ENCODE peak calls at places on chromosomes 7 and 10, in five cellular contexts. One of them, this sample, is unnamed.

GRCh38 chr7:29106128-29106988 is 40.0 kb downstream of the CPVL start:
- DNase-seq in CD8-positive, alpha-beta memory T cell: peak; percentile 10
- DNase-seq in substantia nigra: no peak
- DNase-seq in activated CD8-positive, alpha-beta memory T cell treated with anti-CD3 and anti-CD28 coated beads, Interleukin-2, amount 50 U/mL, for 48 hours: no peak
- DNase-seq in left cardiac atrium: no peak
- DNase-seq in this sample: no peak

GRCh38 chr10:110138197-110138812 is 69.1 kb upstream of the MXI1 start:
- DNase-seq in CD8-positive, alpha-beta memory T cell: peak; percentile 69
- DNase-seq in substantia nigra: no peak
- DNase-seq in activated CD8-positive, alpha-beta memory T cell treated with anti-CD3 and anti-CD28 coated beads, Interleukin-2, amount 50 U/mL, for 48 hours: no peak
- DNase-seq in left cardiac atrium: no peak
- DNase-seq in this sample: no peak

GRCh38 chr7:504221-505081 is 15.2 kb downstream of the PDGFA start:
- DNase-seq in CD8-positive, alpha-beta memory T cell: no peak
- DNase-seq in substantia nigra: no peak
- DNase-seq in activated CD8-positive, alpha-beta memory T cell treated with anti-CD3 and anti-CD28 coated beads, Interleukin-2, amount 50 U/mL, for 48 hours: no peak
- DNase-seq in left cardiac atrium: peak; percentile 20
- DNase-seq in this sample: no peak

GRCh38 chr10:34181545-34182300 is 633.4 kb downstream of the PARD3 start:
- DNase-seq in CD8-positive, alpha-beta memory T cell: no peak
- DNase-seq in substantia nigra: no peak
- DNase-seq in activated CD8-positive, alpha-beta memory T cell treated with anti-CD3 and anti-CD28 coated beads, Interleukin-2, amount 50 U/mL, for 48 hours: no peak
- DNase-seq in left cardiac atrium: peak; percentile 31
- DNase-seq in this sample: no peak

GRCh38 chr7:106583133-106583532 is 77.8 kb downstream of the CCDC71L start:
- DNase-seq in CD8-positive, alpha-beta memory T cell: no peak
- DNase-seq in substantia nigra: no peak
- DNase-seq in activated CD8-positive, alpha-beta memory T cell treated with anti-CD3 and anti-CD28 coated beads, Interleukin-2, amount 50 U/mL, for 48 hours: no peak
- DNase-seq in left cardiac atrium: no peak
- DNase-seq in this sample: no peak

GRCh38 chr10:103044942-103045489 is 126.9 kb downstream of the CNNM2 start:
- DNase-seq in CD8-positive, alpha-beta memory T cell: no peak
- DNase-seq in substantia nigra: no peak
- DNase-seq in activated CD8-positive, alpha-beta memory T cell treated with anti-CD3 and anti-CD28 coated beads, Interleukin-2, amount 50 U/mL, for 48 hours: no peak
- DNase-seq in left cardiac atrium: no peak
- DNase-seq in this sample: no peak

GRCh38 chr7:140022582-140023211 is 40.1 kb downstream of the PARP12 start:
- DNase-seq in CD8-positive, alpha-beta memory T cell: no peak
- DNase-seq in substantia nigra: no peak
- DNase-seq in activated CD8-positive, alpha-beta memory T cell treated with anti-CD3 and anti-CD28 coated beads, Interleukin-2, amount 50 U/mL, for 48 hours: no peak
- DNase-seq in left cardiac atrium: no peak
- DNase-seq in this sample: no peak

GRCh38 chr10:74373059-74373458 is 222.0 kb downstream of the ADK start:
- DNase-seq in CD8-positive, alpha-beta memory T cell: no peak
- DNase-seq in substantia nigra: no peak
- DNase-seq in activated CD8-positive, alpha-beta memory T cell treated with anti-CD3 and anti-CD28 coated beads, Interleukin-2, amount 50 U/mL, for 48 hours: no peak
- DNase-seq in left cardiac atrium: no peak
- DNase-seq in this sample: no peak

GRCh38 chr7:155505422-155505793 is 41.0 kb downstream of the CNPY1 start:
- DNase-seq in CD8-positive, alpha-beta memory T cell: no peak
- DNase-seq in substantia nigra: no peak
- DNase-seq in activated CD8-positive, alpha-beta memory T cell treated with anti-CD3 and anti-CD28 coated beads, Interleukin-2, amount 50 U/mL, for 48 hours: no peak
- DNase-seq in left cardiac atrium: no peak
- DNase-seq in this sample: no peak

GRCh38 chr7:140284062-140284461 is 107.3 kb upstream of the KDM7A start:
- DNase-seq in CD8-positive, alpha-beta memory T cell: no peak
- DNase-seq in substantia nigra: no peak
- DNase-seq in activated CD8-positive, alpha-beta memory T cell treated with anti-CD3 and anti-CD28 coated beads, Interleukin-2, amount 50 U/mL, for 48 hours: no peak
- DNase-seq in left cardiac atrium: no peak
- DNase-seq in this sample: no peak

GRCh38 chr7:8143151-8143874 is 118.7 kb downstream of the ICA1 start:
- DNase-seq in CD8-positive, alpha-beta memory T cell: no peak
- DNase-seq in substantia nigra: no peak
- DNase-seq in activated CD8-positive, alpha-beta memory T cell treated with anti-CD3 and anti-CD28 coated beads, Interleukin-2, amount 50 U/mL, for 48 hours: no peak
- DNase-seq in left cardiac atrium: no peak
- DNase-seq in this sample: no peak

GRCh38 chr7:156046031-156046560 is 233.8 kb upstream of the SHH start:
- DNase-seq in CD8-positive, alpha-beta memory T cell: no peak
- DNase-seq in substantia nigra: no peak
- DNase-seq in activated CD8-positive, alpha-beta memory T cell treated with anti-CD3 and anti-CD28 coated beads, Interleukin-2, amount 50 U/mL, for 48 hours: no peak
- DNase-seq in left cardiac atrium: no peak
- DNase-seq in this sample: no peak

GRCh38 chr10:51079331-51079730 is 5.0 kb downstream of the PRKG1 start:
- DNase-seq in CD8-positive, alpha-beta memory T cell: no peak
- DNase-seq in substantia nigra: no peak
- DNase-seq in activated CD8-positive, alpha-beta memory T cell treated with anti-CD3 and anti-CD28 coated beads, Interleukin-2, amount 50 U/mL, for 48 hours: no peak
- DNase-seq in left cardiac atrium: no peak
- DNase-seq in this sample: no peak

GRCh38 chr10:389836-390448 is 254.7 kb downstream of the ZMYND11 start:
- DNase-seq in CD8-positive, alpha-beta memory T cell: no peak
- DNase-seq in substantia nigra: no peak
- DNase-seq in activated CD8-positive, alpha-beta memory T cell treated with anti-CD3 and anti-CD28 coated beads, Interleukin-2, amount 50 U/mL, for 48 hours: no peak
- DNase-seq in left cardiac atrium: no peak
- DNase-seq in this sample: no peak

GRCh38 chr7:44727346-44728262 is 21.0 kb upstream of the ZMIZ2 start:
- DNase-seq in CD8-positive, alpha-beta memory T cell: no peak
- DNase-seq in substantia nigra: no peak
- DNase-seq in activated CD8-positive, alpha-beta memory T cell treated with anti-CD3 and anti-CD28 coated beads, Interleukin-2, amount 50 U/mL, for 48 hours: no peak
- DNase-seq in left cardiac atrium: peak; percentile 44
- DNase-seq in this sample: no peak

GRCh38 chr10:78588194-78588811 is 480.5 kb upstream of the ZMIZ1 start:
- DNase-seq in CD8-positive, alpha-beta memory T cell: no peak
- DNase-seq in substantia nigra: no peak
- DNase-seq in activated CD8-positive, alpha-beta memory T cell treated with anti-CD3 and anti-CD28 coated beads, Interleukin-2, amount 50 U/mL, for 48 hours: no peak
- DNase-seq in left cardiac atrium: peak; percentile 53
- DNase-seq in this sample: no peak

GRCh38 chr10:2885956-2886296 is 181.4 kb upstream of the PFKP start:
- DNase-seq in CD8-positive, alpha-beta memory T cell: no peak
- DNase-seq in substantia nigra: no peak
- DNase-seq in activated CD8-positive, alpha-beta memory T cell treated with anti-CD3 and anti-CD28 coated beads, Interleukin-2, amount 50 U/mL, for 48 hours: no peak
- DNase-seq in left cardiac atrium: no peak
- DNase-seq in this sample: no peak

GRCh38 chr10:65581426-65582026 is 1344.3 kb upstream of the LRRTM3 start:
- DNase-seq in CD8-positive, alpha-beta memory T cell: no peak
- DNase-seq in substantia nigra: no peak
- DNase-seq in activated CD8-positive, alpha-beta memory T cell treated with anti-CD3 and anti-CD28 coated beads, Interleukin-2, amount 50 U/mL, for 48 hours: no peak
- DNase-seq in left cardiac atrium: no peak
- DNase-seq in this sample: no peak

GRCh38 chr10:126352446-126352845 is 35.8 kb downstream of the ADAM12 start:
- DNase-seq in CD8-positive, alpha-beta memory T cell: no peak
- DNase-seq in substantia nigra: no peak
- DNase-seq in activated CD8-positive, alpha-beta memory T cell treated with anti-CD3 and anti-CD28 coated beads, Interleukin-2, amount 50 U/mL, for 48 hours: no peak
- DNase-seq in left cardiac atrium: no peak
- DNase-seq in this sample: no peak

GRCh38 chr10:1738950-1739349 is 1.6 kb upstream of the ADARB2 start:
- DNase-seq in CD8-positive, alpha-beta memory T cell: no peak
- DNase-seq in substantia nigra: no peak
- DNase-seq in activated CD8-positive, alpha-beta memory T cell treated with anti-CD3 and anti-CD28 coated beads, Interleukin-2, amount 50 U/mL, for 48 hours: no peak
- DNase-seq in left cardiac atrium: no peak
- DNase-seq in this sample: no peak

GRCh38 chr7:50339990-50340500 is 35.5 kb downstream of the IKZF1 start:
- DNase-seq in CD8-positive, alpha-beta memory T cell: peak; percentile 72
- DNase-seq in substantia nigra: no peak
- DNase-seq in activated CD8-positive, alpha-beta memory T cell treated with anti-CD3 and anti-CD28 coated beads, Interleukin-2, amount 50 U/mL, for 48 hours: peak; percentile 83
- DNase-seq in left cardiac atrium: no peak
- DNase-seq in this sample: no peak

GRCh38 chr10:23439920-23440875 is 1.3 kb downstream of the OTUD1 start:
- DNase-seq in CD8-positive, alpha-beta memory T cell: peak; percentile 34
- DNase-seq in substantia nigra: no peak
- DNase-seq in activated CD8-positive, alpha-beta memory T cell treated with anti-CD3 and anti-CD28 coated beads, Interleukin-2, amount 50 U/mL, for 48 hours: peak; percentile 75
- DNase-seq in left cardiac atrium: peak; percentile 46
- DNase-seq in this sample: no peak

GRCh38 chr10:30422981-30423654 is 10.9 kb upstream of the MAP3K8 start:
- DNase-seq in CD8-positive, alpha-beta memory T cell: no peak
- DNase-seq in substantia nigra: no peak
- DNase-seq in activated CD8-positive, alpha-beta memory T cell treated with anti-CD3 and anti-CD28 coated beads, Interleukin-2, amount 50 U/mL, for 48 hours: no peak
- DNase-seq in left cardiac atrium: peak; percentile 44
- DNase-seq in this sample: no peak

GRCh38 chr10:87721781-87722180 is 62.1 kb downstream of the PAPSS2 start:
- DNase-seq in CD8-positive, alpha-beta memory T cell: no peak
- DNase-seq in substantia nigra: no peak
- DNase-seq in activated CD8-positive, alpha-beta memory T cell treated with anti-CD3 and anti-CD28 coated beads, Interleukin-2, amount 50 U/mL, for 48 hours: no peak
- DNase-seq in left cardiac atrium: no peak
- DNase-seq in this sample: no peak

GRCh38 chr7:19066109-19066508 is 51.3 kb downstream of the TWIST1 start:
- DNase-seq in CD8-positive, alpha-beta memory T cell: no peak
- DNase-seq in substantia nigra: no peak
- DNase-seq in activated CD8-positive, alpha-beta memory T cell treated with anti-CD3 and anti-CD28 coated beads, Interleukin-2, amount 50 U/mL, for 48 hours: no peak
- DNase-seq in left cardiac atrium: no peak
- DNase-seq in this sample: no peak

GRCh38 chr10:118569882-118570252 is 25.6 kb downstream of the PRLHR start:
- DNase-seq in CD8-positive, alpha-beta memory T cell: no peak
- DNase-seq in substantia nigra: no peak
- DNase-seq in activated CD8-positive, alpha-beta memory T cell treated with anti-CD3 and anti-CD28 coated beads, Interleukin-2, amount 50 U/mL, for 48 hours: no peak
- DNase-seq in left cardiac atrium: no peak
- DNase-seq in this sample: no peak

GRCh38 chr7:143901360-143901709 is 641 bp downstream of the TCAF1 start:
- DNase-seq in CD8-positive, alpha-beta memory T cell: no peak
- DNase-seq in substantia nigra: no peak
- DNase-seq in activated CD8-positive, alpha-beta memory T cell treated with anti-CD3 and anti-CD28 coated beads, Interleukin-2, amount 50 U/mL, for 48 hours: peak; percentile 64
- DNase-seq in left cardiac atrium: peak; percentile 44
- DNase-seq in this sample: peak; percentile 54

GRCh38 chr10:62847433-62847832 is 31.3 kb upstream of the EGR2 start:
- DNase-seq in CD8-positive, alpha-beta memory T cell: no peak
- DNase-seq in substantia nigra: no peak
- DNase-seq in activated CD8-positive, alpha-beta memory T cell treated with anti-CD3 and anti-CD28 coated beads, Interleukin-2, amount 50 U/mL, for 48 hours: no peak
- DNase-seq in left cardiac atrium: no peak
- DNase-seq in this sample: no peak

GRCh38 chr10:79259834-79260233 is 87.4 kb upstream of the PPIF start:
- DNase-seq in CD8-positive, alpha-beta memory T cell: no peak
- DNase-seq in substantia nigra: no peak
- DNase-seq in activated CD8-positive, alpha-beta memory T cell treated with anti-CD3 and anti-CD28 coated beads, Interleukin-2, amount 50 U/mL, for 48 hours: no peak
- DNase-seq in left cardiac atrium: no peak
- DNase-seq in this sample: no peak

GRCh38 chr10:78337646-78338391 is 304.2 kb downstream of the RPS24 start:
- DNase-seq in CD8-positive, alpha-beta memory T cell: no peak
- DNase-seq in substantia nigra: no peak
- DNase-seq in activated CD8-positive, alpha-beta memory T cell treated with anti-CD3 and anti-CD28 coated beads, Interleukin-2, amount 50 U/mL, for 48 hours: peak; percentile 22
- DNase-seq in left cardiac atrium: no peak
- DNase-seq in this sample: no peak